ENCODE peak calls at places on chromosome 4, in eight cellular contexts. One of them, this sample, is unnamed.

GRCh38 chr4:60020389-60020788 is 1179.7 kb upstream of the ADGRL3 start:
- DNase-seq in stomach: no peak
- DNase-seq in left lung: peak; percentile 10
- DNase-seq in heart right ventricle: no peak
- DNase-seq in transverse colon: no peak
- DNase-seq in left ventricle myocardium inferior: no peak
- DNase-seq in hepatocyte: no peak
- DNase-seq in thoracic aorta: no peak
- DNase-seq in this sample: no peak

GRCh38 chr4:130703211-130703920 is 1607.4 kb downstream of the C4orf33 start:
- DNase-seq in stomach: no peak
- DNase-seq in left lung: no peak
- DNase-seq in heart right ventricle: no peak
- DNase-seq in transverse colon: no peak
- DNase-seq in left ventricle myocardium inferior: no peak
- DNase-seq in hepatocyte: no peak
- DNase-seq in thoracic aorta: no peak
- DNase-seq in this sample: no peak

GRCh38 chr4:125780159-125780558 is 465.4 kb downstream of the FAT4 start:
- DNase-seq in stomach: no peak
- DNase-seq in left lung: no peak
- DNase-seq in heart right ventricle: no peak
- DNase-seq in transverse colon: no peak
- DNase-seq in left ventricle myocardium inferior: no peak
- DNase-seq in hepatocyte: no peak
- DNase-seq in thoracic aorta: no peak
- DNase-seq in this sample: no peak

GRCh38 chr4:7960017-7960789 is 20.5 kb upstream of the AFAP1 start:
- DNase-seq in stomach: no peak
- DNase-seq in left lung: no peak
- DNase-seq in heart right ventricle: no peak
- DNase-seq in transverse colon: no peak
- DNase-seq in left ventricle myocardium inferior: no peak
- DNase-seq in hepatocyte: no peak
- DNase-seq in thoracic aorta: no peak
- DNase-seq in this sample: no peak

GRCh38 chr4:38661371-38661770 is 2.6 kb upstream of the KLF3 start:
- DNase-seq in stomach: no peak
- DNase-seq in left lung: no peak
- DNase-seq in heart right ventricle: no peak
- DNase-seq in transverse colon: no peak
- DNase-seq in left ventricle myocardium inferior: no peak
- DNase-seq in hepatocyte: no peak
- DNase-seq in thoracic aorta: no peak
- DNase-seq in this sample: no peak

GRCh38 chr4:153142700-153143438 is 61.4 kb upstream of the TRIM2 start:
- DNase-seq in stomach: peak; percentile 89
- DNase-seq in left lung: no peak
- DNase-seq in heart right ventricle: peak; percentile 72
- DNase-seq in transverse colon: peak; percentile 85
- DNase-seq in left ventricle myocardium inferior: peak; percentile 62
- DNase-seq in hepatocyte: peak; percentile 86
- DNase-seq in thoracic aorta: peak; percentile 28
- DNase-seq in this sample: peak; percentile 73

GRCh38 chr4:145735330-145735638 is 55.3 kb downstream of the C4orf51 start:
- DNase-seq in stomach: no peak
- DNase-seq in left lung: no peak
- DNase-seq in heart right ventricle: no peak
- DNase-seq in transverse colon: no peak
- DNase-seq in left ventricle myocardium inferior: no peak
- DNase-seq in hepatocyte: peak; percentile 75
- DNase-seq in thoracic aorta: no peak
- DNase-seq in this sample: no peak

GRCh38 chr4:44210750-44211149 is 237.9 kb downstream of the KCTD8 start:
- DNase-seq in stomach: no peak
- DNase-seq in left lung: no peak
- DNase-seq in heart right ventricle: no peak
- DNase-seq in transverse colon: no peak
- DNase-seq in left ventricle myocardium inferior: no peak
- DNase-seq in hepatocyte: no peak
- DNase-seq in thoracic aorta: no peak
- DNase-seq in this sample: no peak

GRCh38 chr4:22238742-22239141 is 277.1 kb downstream of the ADGRA3 start:
- DNase-seq in stomach: no peak
- DNase-seq in left lung: peak; percentile 17
- DNase-seq in heart right ventricle: no peak
- DNase-seq in transverse colon: peak; percentile 16
- DNase-seq in left ventricle myocardium inferior: no peak
- DNase-seq in hepatocyte: peak; percentile 46
- DNase-seq in thoracic aorta: no peak
- DNase-seq in this sample: peak; percentile 23

GRCh38 chr4:114384629-114385028 is 214.0 kb upstream of the UGT8 start:
- DNase-seq in stomach: no peak
- DNase-seq in left lung: no peak
- DNase-seq in heart right ventricle: no peak
- DNase-seq in transverse colon: no peak
- DNase-seq in left ventricle myocardium inferior: no peak
- DNase-seq in hepatocyte: peak; percentile 62
- DNase-seq in thoracic aorta: no peak
- DNase-seq in this sample: no peak

GRCh38 chr4:8913121-8913857 is 41.6 kb upstream of the HMX1 start:
- DNase-seq in stomach: peak; percentile 17
- DNase-seq in left lung: peak; percentile 61
- DNase-seq in heart right ventricle: no peak
- DNase-seq in transverse colon: no peak
- DNase-seq in left ventricle myocardium inferior: no peak
- DNase-seq in hepatocyte: peak; percentile 4
- DNase-seq in thoracic aorta: no peak
- DNase-seq in this sample: no peak

GRCh38 chr4:5890063-5890727 is 2.7 kb downstream of the CRMP1 start:
- DNase-seq in stomach: no peak
- DNase-seq in left lung: peak; percentile 50
- DNase-seq in heart right ventricle: peak; percentile 14
- DNase-seq in transverse colon: no peak
- DNase-seq in left ventricle myocardium inferior: no peak
- DNase-seq in hepatocyte: peak; percentile 65
- DNase-seq in thoracic aorta: no peak
- DNase-seq in this sample: peak; percentile 27

GRCh38 chr4:8586246-8586645 is 6.1 kb downstream of the GPR78 start:
- DNase-seq in stomach: no peak
- DNase-seq in left lung: no peak
- DNase-seq in heart right ventricle: no peak
- DNase-seq in transverse colon: no peak
- DNase-seq in left ventricle myocardium inferior: no peak
- DNase-seq in hepatocyte: no peak
- DNase-seq in thoracic aorta: no peak
- DNase-seq in this sample: no peak

GRCh38 chr4:96293806-96294205 is 453.9 kb downstream of the PDHA2 start:
- DNase-seq in stomach: no peak
- DNase-seq in left lung: no peak
- DNase-seq in heart right ventricle: no peak
- DNase-seq in transverse colon: no peak
- DNase-seq in left ventricle myocardium inferior: no peak
- DNase-seq in hepatocyte: no peak
- DNase-seq in thoracic aorta: no peak
- DNase-seq in this sample: no peak

GRCh38 chr4:107824367-107825071 is at the start of gene SGMS2:
- DNase-seq in stomach: peak; percentile 93
- DNase-seq in left lung: peak; percentile 96
- DNase-seq in heart right ventricle: peak; percentile 87
- DNase-seq in transverse colon: peak; percentile 90
- DNase-seq in left ventricle myocardium inferior: peak; percentile 86
- DNase-seq in hepatocyte: peak; percentile 95
- DNase-seq in thoracic aorta: peak; percentile 92
- DNase-seq in this sample: peak; percentile 84

GRCh38 chr4:47011189-47011518 is 17.8 kb upstream of the GABRA4 start:
- DNase-seq in stomach: no peak
- DNase-seq in left lung: no peak
- DNase-seq in heart right ventricle: no peak
- DNase-seq in transverse colon: no peak
- DNase-seq in left ventricle myocardium inferior: no peak
- DNase-seq in hepatocyte: no peak
- DNase-seq in thoracic aorta: no peak
- DNase-seq in this sample: no peak

GRCh38 chr4:3809451-3810110 is 43.4 kb downstream of the ADRA2C start:
- DNase-seq in stomach: no peak
- DNase-seq in left lung: peak; percentile 41
- DNase-seq in heart right ventricle: no peak
- DNase-seq in transverse colon: no peak
- DNase-seq in left ventricle myocardium inferior: no peak
- DNase-seq in hepatocyte: no peak
- DNase-seq in thoracic aorta: no peak
- DNase-seq in this sample: no peak

GRCh38 chr4:30847157-30847556 is 127.0 kb downstream of the PCDH7 start:
- DNase-seq in stomach: no peak
- DNase-seq in left lung: no peak
- DNase-seq in heart right ventricle: no peak
- DNase-seq in transverse colon: no peak
- DNase-seq in left ventricle myocardium inferior: no peak
- DNase-seq in hepatocyte: no peak
- DNase-seq in thoracic aorta: no peak
- DNase-seq in this sample: no peak

GRCh38 chr4:106971586-106971985 is 64.5 kb downstream of the DKK2 start:
- DNase-seq in stomach: no peak
- DNase-seq in left lung: no peak
- DNase-seq in heart right ventricle: no peak
- DNase-seq in transverse colon: no peak
- DNase-seq in left ventricle myocardium inferior: no peak
- DNase-seq in hepatocyte: peak; percentile 17
- DNase-seq in thoracic aorta: no peak
- DNase-seq in this sample: no peak

GRCh38 chr4:3452376-3452775 is 10.6 kb downstream of the HGFAC start:
- DNase-seq in stomach: no peak
- DNase-seq in left lung: peak; percentile 37
- DNase-seq in heart right ventricle: no peak
- DNase-seq in transverse colon: no peak
- DNase-seq in left ventricle myocardium inferior: peak; percentile 12
- DNase-seq in hepatocyte: no peak
- DNase-seq in thoracic aorta: no peak
- DNase-seq in this sample: no peak

GRCh38 chr4:5813882-5814255 is 79.0 kb downstream of the CRMP1 start:
- DNase-seq in stomach: no peak
- DNase-seq in left lung: no peak
- DNase-seq in heart right ventricle: no peak
- DNase-seq in transverse colon: no peak
- DNase-seq in left ventricle myocardium inferior: no peak
- DNase-seq in hepatocyte: no peak
- DNase-seq in thoracic aorta: no peak
- DNase-seq in this sample: no peak

GRCh38 chr4:172412851-172413250 is 599.6 kb downstream of the GALNTL6 start:
- DNase-seq in stomach: no peak
- DNase-seq in left lung: no peak
- DNase-seq in heart right ventricle: no peak
- DNase-seq in transverse colon: no peak
- DNase-seq in left ventricle myocardium inferior: no peak
- DNase-seq in hepatocyte: no peak
- DNase-seq in thoracic aorta: no peak
- DNase-seq in this sample: no peak
- H3K36me3 ChIP-seq in stomach: no peaks in the 10 kb centered on the region
- H3K36me3 ChIP-seq in left lung: no peaks in the 10 kb centered on the region
- H3K36me3 ChIP-seq in heart right ventricle: no peaks in the 10 kb centered on the region
- H3K36me3 ChIP-seq in transverse colon: no peaks in the 10 kb centered on the region
- H3K36me3 ChIP-seq in left ventricle myocardium inferior: no peaks in the 10 kb centered on the region
- H3K36me3 ChIP-seq in hepatocyte: no peaks in the 10 kb centered on the region
- H3K36me3 ChIP-seq in thoracic aorta: no peaks in the 10 kb centered on the region
- H3K36me3 ChIP-seq in this sample: no peaks in the 10 kb centered on the region

DNA sequence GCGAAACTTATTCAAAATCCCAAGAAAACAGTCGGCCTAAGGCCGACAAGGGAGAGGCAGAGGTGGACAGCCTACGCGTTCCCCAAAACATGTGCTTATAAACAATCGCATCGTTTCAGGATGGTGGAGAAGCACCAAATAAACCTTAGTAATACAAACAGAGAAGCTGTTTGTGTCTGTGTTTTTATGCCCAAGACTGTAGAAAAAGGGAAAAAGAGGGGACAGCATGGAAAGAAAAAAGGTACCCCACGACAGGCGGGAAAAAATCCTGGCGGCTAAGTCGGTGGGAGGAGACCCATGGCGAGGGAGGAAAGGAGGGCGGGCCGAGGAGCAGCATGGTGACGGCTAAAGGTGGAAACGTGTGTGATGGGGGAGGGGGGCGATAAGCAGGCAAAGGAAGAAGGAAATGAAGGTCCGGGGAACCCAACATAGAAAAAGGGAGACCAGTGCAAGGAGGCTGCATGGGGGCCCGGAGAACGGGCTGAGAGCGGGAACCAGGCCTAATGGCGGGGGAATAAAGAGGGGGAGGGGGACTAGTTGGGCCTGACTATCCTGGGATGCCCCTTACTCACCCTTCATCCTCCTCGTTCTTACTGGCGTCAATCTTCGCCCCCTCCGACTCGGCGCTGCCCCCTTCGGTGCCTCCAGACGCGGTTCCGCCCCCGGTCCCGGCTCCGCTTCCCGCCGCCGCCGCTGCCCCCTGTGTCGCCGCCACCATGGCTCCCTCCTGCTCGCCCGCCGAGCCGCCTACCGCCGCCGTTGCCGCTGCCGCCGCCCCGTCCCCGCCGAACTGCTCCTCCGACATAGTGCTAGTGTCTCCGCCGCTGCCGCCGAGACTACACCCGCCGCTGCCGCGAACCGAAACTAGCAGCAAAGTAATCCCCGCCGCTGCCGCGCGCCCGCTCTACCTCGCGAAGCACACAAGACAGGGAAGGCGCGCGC is 646 bp downstream of the HNRNPD start:
- DNase-seq in stomach: peak; percentile 82
- DNase-seq in left lung: peak; percentile 93
- DNase-seq in heart right ventricle: peak; percentile 83
- DNase-seq in transverse colon: peak; percentile 85
- DNase-seq in left ventricle myocardium inferior: peak; percentile 71
- DNase-seq in hepatocyte: peak; percentile 87
- DNase-seq in thoracic aorta: peak; percentile 50
- DNase-seq in this sample: peak; percentile 88
- TF ChIP-seq CTCF in stomach: no peak
- TF ChIP-seq CTCF in left lung: no peak
- TF ChIP-seq CTCF in heart right ventricle: no peak
- TF ChIP-seq CTCF in transverse colon: no peak
- TF ChIP-seq CTCF in left ventricle myocardium inferior: no peak
- TF ChIP-seq CTCF in hepatocyte: no peak
- TF ChIP-seq CTCF in thoracic aorta: no peak
- TF ChIP-seq CTCF in this sample: no peak

DNA sequence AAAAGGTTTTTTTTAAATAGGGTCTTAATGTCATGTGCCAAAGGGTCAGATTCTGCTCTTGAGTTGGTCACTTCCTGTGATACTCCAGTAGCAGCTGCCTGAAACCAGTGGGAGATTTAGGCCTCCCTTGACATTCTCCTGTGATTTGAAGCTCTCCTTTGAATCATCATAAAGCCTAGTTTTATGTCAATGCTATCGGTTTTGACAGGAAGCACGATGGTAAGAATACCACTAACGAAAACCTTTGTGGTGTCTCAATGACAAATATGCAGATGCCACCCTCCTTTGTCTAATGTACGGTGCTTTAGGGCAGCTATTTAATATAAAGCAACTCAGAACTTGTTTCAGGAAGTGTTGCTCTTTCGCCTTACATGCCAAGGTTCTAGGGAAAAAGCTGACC is 44.2 kb downstream of the CCNI start:
- DNase-seq in stomach: no peak
- DNase-seq in left lung: no peak
- DNase-seq in heart right ventricle: no peak
- DNase-seq in transverse colon: no peak
- DNase-seq in left ventricle myocardium inferior: no peak
- DNase-seq in hepatocyte: no peak
- DNase-seq in thoracic aorta: no peak
- DNase-seq in this sample: no peak
- H3K36me3 ChIP-seq in stomach: peaks cover 87% of the 10 kb centered on the region
- H3K36me3 ChIP-seq in left lung: peaks cover 63% of the 10 kb centered on the region
- H3K36me3 ChIP-seq in heart right ventricle: peaks cover 97% of the 10 kb centered on the region
- H3K36me3 ChIP-seq in transverse colon: peaks cover 25% of the 10 kb centered on the region
- H3K36me3 ChIP-seq in left ventricle myocardium inferior: peaks cover 83% of the 10 kb centered on the region
- H3K36me3 ChIP-seq in hepatocyte: no peaks in the 10 kb centered on the region
- H3K36me3 ChIP-seq in thoracic aorta: peaks cover 49% of the 10 kb centered on the region
- H3K36me3 ChIP-seq in this sample: no peaks in the 10 kb centered on the region

GRCh38 chr4:175253184-175253902 is 335.2 kb downstream of the ADAM29 start:
- DNase-seq in stomach: no peak
- DNase-seq in left lung: peak; percentile 31
- DNase-seq in heart right ventricle: no peak
- DNase-seq in transverse colon: no peak
- DNase-seq in left ventricle myocardium inferior: no peak
- DNase-seq in hepatocyte: no peak
- DNase-seq in thoracic aorta: no peak
- DNase-seq in this sample: no peak
- TF ChIP-seq CTCF in stomach: peak; percentile 23
- TF ChIP-seq CTCF in left lung: no peak
- TF ChIP-seq CTCF in heart right ventricle: no peak
- TF ChIP-seq CTCF in transverse colon: no peak
- TF ChIP-seq CTCF in left ventricle myocardium inferior: peak; percentile 23
- TF ChIP-seq CTCF in hepatocyte: peak; percentile 36
- TF ChIP-seq CTCF in thoracic aorta: no peak
- TF ChIP-seq CTCF in this sample: no peak

This sample was measured in testis.